ENCODE peak calls at places on chromosome 17, in six cellular contexts. L, M, E, O, X and U are unnamed samples.

GRCh38 chr17:50618941-50619340 is 15.7 kb upstream of the ABCC3 start:
- DNase-seq in L (no peak), M (no peak), E (peak; percentile 30), O (no peak), X (no peak), U (no peak)

GRCh38 chr17:45046536-45047125 is 4.8 kb downstream of the DCAKD start:
- DNase-seq in L (no peak), M (no peak), E (peak; percentile 39), O (no peak), X (no peak), U (no peak)

GRCh38 chr17:45958307-45958706 is 40.7 kb upstream of the STH start:
- DNase-seq in L (no peak), M (no peak), E (no peak), O (no peak), X (no peak), U (no peak)

GRCh38 chr17:7098802-7099459 is 15.7 kb downstream of the ASGR2 start:
- DNase-seq in L (no peak), M (no peak), E (no peak), O (no peak), X (no peak), U (no peak)

GRCh38 chr17:18129041-18129502 is 20.5 kb downstream of the MYO15A start:
- DNase-seq in L (no peak), M (no peak), E (peak; percentile 47), O (no peak), X (no peak), U (peak; percentile 43)

GRCh38 chr17:40124279-40125141 is 2.7 kb downstream of the MSL1 start:
- DNase-seq in L (no peak), M (no peak), E (peak; percentile 41), O (no peak), X (no peak), U (peak; percentile 15)

GRCh38 chr17:75876190-75876937 is 2.0 kb downstream of the TRIM47 start:
- DNase-seq in L (peak; percentile 82), M (no peak), E (no peak), O (peak; percentile 43), X (peak; percentile 70), U (peak; percentile 97)

GRCh38 chr17:39171933-39172332 is 6.0 kb upstream of the ARL5C start:
- DNase-seq in L (no peak), M (no peak), E (no peak), O (no peak), X (no peak), U (peak; percentile 68)

GRCh38 chr17:27153005-27153404 is 140.9 kb upstream of the WSB1 start:
- DNase-seq in L (no peak), M (no peak), E (no peak), O (no peak), X (no peak), U (no peak)

GRCh38 chr17:80259642-80260535 is 763 bp upstream of the RNF213 start:
- DNase-seq in L (peak; percentile 83), M (no peak), E (peak; percentile 81), O (peak; percentile 56), X (peak; percentile 87), U (peak; percentile 80)

GRCh38 chr17:3762922-3763776 is 37.8 kb downstream of the ITGAE start:
- DNase-seq in L (peak; percentile 45), M (no peak), E (no peak), O (no peak), X (peak; percentile 77), U (no peak)

GRCh38 chr17:2083613-2084128 is 28.8 kb downstream of the HIC1 start:
- DNase-seq in L (no peak), M (no peak), E (no peak), O (no peak), X (no peak), U (peak; percentile 19)

GRCh38 chr17:50181155-50181554 is 15.3 kb downstream of the SGCA start:
- DNase-seq in L (no peak), M (no peak), E (no peak), O (no peak), X (no peak), U (no peak)

GRCh38 chr17:73773702-73774101 is 129.5 kb upstream of the SDK2 start:
- DNase-seq in L (no peak), M (no peak), E (no peak), O (no peak), X (no peak), U (no peak)

GRCh38 chr17:19752216-19753048 is 4.3 kb upstream of the ALDH3A1 start:
- DNase-seq in L (no peak), M (no peak), E (no peak), O (no peak), X (no peak), U (no peak)

GRCh38 chr17:69287168-69287567 is 39.8 kb downstream of the ABCA5 start:
- DNase-seq in L (no peak), M (no peak), E (peak; percentile 51), O (no peak), X (no peak), U (no peak)

GRCh38 chr17:5975651-5976050 is 94.5 kb upstream of the WSCD1 start:
- DNase-seq in L (no peak), M (no peak), E (no peak), O (no peak), X (no peak), U (no peak)

GRCh38 chr17:79843917-79844815 is 4.9 kb upstream of the CBX4 start:
- DNase-seq in L (no peak), M (no peak), E (peak; percentile 65), O (no peak), X (no peak), U (peak; percentile 75)

GRCh38 chr17:17576772-17577234 is 14.7 kb downstream of the PEMT start:
- DNase-seq in L (no peak), M (no peak), E (no peak), O (no peak), X (no peak), U (no peak)

GRCh38 chr17:69757794-69758430 is 317.1 kb upstream of the KCNJ16 start:
- DNase-seq in L (no peak), M (peak; percentile 84), E (peak; percentile 90), O (no peak), X (no peak), U (no peak)